ENCODE peak calls at places on chromosomes 11 and 22, in five cellular contexts. W, A, X, B and T are unnamed samples.

GRCh38 chr11:44979536-44980399 is 29.1 kb upstream of the TP53I11 start:
- DNase-seq in W (no peak), A (no peak), X (peak), B (no peak), T (no peak)

GRCh38 chr11:134120921-134121526 is 52.2 kb downstream of the JAM3 start:
- DNase-seq in W (no peak), A (no peak), X (no peak), B (no peak), T (no peak)

GRCh38 chr11:105670811-105671210 is 60.9 kb downstream of the GRIA4 start:
- DNase-seq in W (peak), A (no peak), X (no peak), B (no peak), T (no peak)

GRCh38 chr11:118497831-118498230 is 29.4 kb upstream of the TTC36 start:
- DNase-seq in W (no peak), A (no peak), X (no peak), B (no peak), T (no peak)

GRCh38 chr11:45043755-45044475 is 93.2 kb upstream of the TP53I11 start:
- DNase-seq in W (no peak), A (no peak), X (no peak), B (no peak), T (no peak)

GRCh38 chr11:58394195-58394594 is 12.5 kb downstream of the OR5B3 start:
- DNase-seq in W (peak), A (no peak), X (no peak), B (no peak), T (no peak)

GRCh38 chr22:49046000-49046545 is 781.6 kb downstream of the BRD1 start:
- DNase-seq in W (no peak), A (no peak), X (no peak), B (no peak), T (no peak)

GRCh38 chr22:21444701-21445436 is 22.3 kb upstream of the TMEM191C start:
- DNase-seq in W (no peak), A (no peak), X (no peak), B (no peak), T (no peak)

GRCh38 chr22:37101311-37102063 is 8.0 kb downstream of the TMPRSS6 start:
- DNase-seq in W (no peak), A (no peak), X (no peak), B (no peak), T (no peak)

GRCh38 chr11:74000770-74001169 is 8.1 kb downstream of the UCP3 start:
- DNase-seq in W (no peak), A (no peak), X (no peak), B (no peak), T (no peak)

GRCh38 chr11:44633641-44634040 is 68.2 kb downstream of the CD82 start:
- DNase-seq in W (no peak), A (no peak), X (no peak), B (no peak), T (no peak)

GRCh38 chr11:68776442-68777235 is 25.3 kb upstream of the TESMIN start:
- DNase-seq in W (no peak), A (no peak), X (no peak), B (no peak), T (no peak)

GRCh38 chr11:5369793-5370192 is 13.8 kb upstream of the OR51M1 start:
- DNase-seq in W (no peak), A (no peak), X (no peak), B (no peak), T (no peak)

GRCh38 chr22:40506762-40507161 is 129.8 kb downstream of the MRTFA start:
- DNase-seq in W (no peak), A (no peak), X (no peak), B (no peak), T (no peak)

GRCh38 chr11:66727282-66727882 is 1.6 kb downstream of the SPTBN2 start:
- DNase-seq in W (no peak), A (no peak), X (peak), B (no peak), T (no peak)

GRCh38 chr11:92888701-92889100 is 80.8 kb upstream of the MTNR1B start:
- DNase-seq in W (no peak), A (no peak), X (no peak), B (no peak), T (no peak)

GRCh38 chr22:47796128-47796908 is 1033.9 kb downstream of the TBC1D22A start:
- DNase-seq in W (no peak), A (no peak), X (no peak), B (no peak), T (no peak)

GRCh38 chr11:123504401-123504800 is 74.3 kb downstream of the GRAMD1B start:
- DNase-seq in W (no peak), A (no peak), X (no peak), B (no peak), T (no peak)

GRCh38 chr22:43057641-43058040 is 31.6 kb downstream of the TTLL1 start:
- DNase-seq in W (no peak), A (no peak), X (no peak), B (no peak), T (no peak)

GRCh38 chr11:116240661-116241060 is 532.1 kb downstream of the BUD13 start:
- DNase-seq in W (peak), A (no peak), X (no peak), B (no peak), T (no peak)

GRCh38 chr22:46010951-46011626 is 34.1 kb upstream of the WNT7B start:
- DNase-seq in W (no peak), A (no peak), X (no peak), B (no peak), T (no peak)

GRCh38 chr11:44761546-44761961 is 34.8 kb downstream of the TSPAN18 start:
- DNase-seq in W (no peak), A (no peak), X (no peak), B (no peak), T (no peak)

GRCh38 chr11:35040221-35040942 is 98.6 kb upstream of the CD44 start:
- DNase-seq in W (peak), A (peak), X (peak), B (peak), T (peak)

GRCh38 chr11:100823360-100823759 is 136.3 kb downstream of the ARHGAP42 start:
- DNase-seq in W (no peak), A (no peak), X (no peak), B (no peak), T (no peak)

GRCh38 chr11:84853841-84854497 is 773.2 kb downstream of the DLG2 start:
- DNase-seq in W (no peak), A (no peak), X (no peak), B (no peak), T (no peak)

GRCh38 chr11:34637303-34637702 is 16.4 kb downstream of the EHF start:
- DNase-seq in W (no peak), A (no peak), X (no peak), B (no peak), T (no peak)